ENCODE peak calls at places on chromosomes 6 and 20, in eight cellular contexts. U is endothelial cell; E is GDM1; J is SW480; Z is H7; C is stomach; N is HEK293T; A is CD8-positive, alpha-beta memory T cell. H is an unnamed sample.

GRCh38 chr20:38730167-38730988 is 6.1 kb downstream of the SLC32A1 start:
- DNase-seq in U (no peak), E (no peak), J (peak), Z (peak), C (no peak), N (no peak), A (no peak), H (peak)

GRCh38 chr6:167501831-167502385 is 177.0 kb downstream of the TTLL2 start:
- DNase-seq in U (peak), E (no peak), J (peak), Z (peak), C (peak), N (peak), A (no peak), H (peak)

GRCh38 chr6:55250400-55250799 is 76.1 kb downstream of the HCRTR2 start:
- DNase-seq in U (no peak), E (no peak), J (no peak), Z (no peak), C (no peak), N (no peak), A (no peak), H (no peak)

GRCh38 chr6:37741757-37742400 is 44.2 kb upstream of the MDGA1 start:
- DNase-seq in U (peak), E (no peak), J (peak), Z (peak), C (peak), N (no peak), A (no peak), H (peak)

GRCh38 chr6:17417817-17418216 is 24.4 kb downstream of the CAP2 start:
- DNase-seq in U (peak), E (no peak), J (no peak), Z (peak), C (no peak), N (no peak), A (no peak), H (peak)

GRCh38 chr6:139824864-139825263 is 450.4 kb upstream of the CITED2 start:
- DNase-seq in U (no peak), E (no peak), J (no peak), Z (no peak), C (no peak), N (no peak), A (no peak), H (no peak)

GRCh38 chr20:39986231-39986904 is 702.7 kb downstream of the MAFB start:
- DNase-seq in U (no peak), E (no peak), J (no peak), Z (peak), C (no peak), N (no peak), A (no peak), H (no peak)

GRCh38 chr6:131103296-131103695 is 32.0 kb upstream of the AKAP7 start:
- DNase-seq in U (no peak), E (no peak), J (no peak), Z (no peak), C (no peak), N (no peak), A (no peak), H (no peak)

GRCh38 chr20:9051508-9051907 is 17.4 kb upstream of the PLCB4 start:
- DNase-seq in U (no peak), E (no peak), J (peak), Z (no peak), C (no peak), N (no peak), A (no peak), H (peak)

GRCh38 chr6:7550433-7550801 is 8.9 kb downstream of the DSP start:
- DNase-seq in U (no peak), E (no peak), J (no peak), Z (no peak), C (no peak), N (no peak), A (no peak), H (no peak)

GRCh38 chr20:36528176-36528874 is 13.0 kb upstream of the MYL9 start:
- DNase-seq in U (no peak), E (no peak), J (no peak), Z (peak), C (no peak), N (no peak), A (no peak), H (no peak)

GRCh38 chr6:161228911-161229591 is 44.8 kb downstream of the AGPAT4 start:
- DNase-seq in U (no peak), E (peak), J (no peak), Z (no peak), C (no peak), N (no peak), A (no peak), H (no peak)

GRCh38 chr6:51989789-51990188 is 97.6 kb downstream of the PKHD1 start:
- DNase-seq in U (no peak), E (no peak), J (no peak), Z (no peak), C (no peak), N (no peak), A (no peak), H (no peak)

GRCh38 chr20:49526568-49526967 is 41.4 kb downstream of the PTGIS start:
- DNase-seq in U (no peak), E (no peak), J (no peak), Z (no peak), C (no peak), N (no peak), A (no peak), H (no peak)

GRCh38 chr6:157460182-157460999 is 79.4 kb downstream of the ZDHHC14 start:
- DNase-seq in U (no peak), E (no peak), J (no peak), Z (no peak), C (no peak), N (no peak), A (no peak), H (no peak)

GRCh38 chr6:41713161-41713649 is 22.2 kb downstream of the TFEB start:
- DNase-seq in U (no peak), E (no peak), J (peak), Z (no peak), C (peak), N (no peak), A (no peak), H (peak)

GRCh38 chr6:167804281-167805013 is 22.3 kb upstream of the AFDN start:
- DNase-seq in U (no peak), E (no peak), J (no peak), Z (no peak), C (no peak), N (peak), A (no peak), H (no peak)

GRCh38 chr6:41942045-41942851 is 640 bp upstream of the CCND3 start:
- DNase-seq in U (no peak), E (no peak), J (no peak), Z (no peak), C (no peak), N (no peak), A (no peak), H (no peak)

GRCh38 chr6:82208914-82209313 is 38.6 kb downstream of the IBTK start:
- DNase-seq in U (no peak), E (no peak), J (no peak), Z (no peak), C (no peak), N (no peak), A (no peak), H (no peak)

GRCh38 chr20:3473944-3474343 is 3.1 kb downstream of the ATRN start:
- DNase-seq in U (no peak), E (no peak), J (no peak), Z (no peak), C (no peak), N (no peak), A (no peak), H (no peak)

GRCh38 chr20:46509523-46509922 is 3.8 kb downstream of the ZNF334 start:
- DNase-seq in U (no peak), E (peak), J (no peak), Z (no peak), C (no peak), N (no peak), A (no peak), H (no peak)

GRCh38 chr6:70834520-70834919 is 122.3 kb downstream of the B3GAT2 start:
- DNase-seq in U (no peak), E (no peak), J (no peak), Z (no peak), C (no peak), N (no peak), A (no peak), H (no peak)

GRCh38 chr6:75283907-75284284 is 696 bp downstream of the TMEM30A start:
- DNase-seq in U (no peak), E (no peak), J (no peak), Z (no peak), C (no peak), N (no peak), A (no peak), H (no peak)